ENCODE peak calls at places on chromosomes 2 and 18, in four cellular contexts. T is thoracic aorta, L is psoas muscle, E is AG20443. U is an unnamed sample.
A peak's percentile ranks its signal among the peaks of the same experiment; 100 is the strongest.

GRCh38 chr18:37489011-37489410 is 76.6 kb downstream of the CELF4 start:
- DNase-seq in E (no peak), L (no peak), T (no peak), U (no peak)

GRCh38 chr2:239917128-239917956 is 107.8 kb downstream of the NDUFA10 start:
- DNase-seq in L (no peak), T (no peak), E (no peak), U (no peak)

GRCh38 chr2:118474151-118474561 is 373.3 kb downstream of the EN1 start:
- DNase-seq in L (no peak), T (no peak), E (no peak), U (no peak)

GRCh38 chr18:32920796-32921787 is 148.3 kb upstream of the KLHL14 start:
- DNase-seq in T (no peak), L (no peak), E (peak; percentile 37), U (no peak)

GRCh38 chr2:38797276-38797675 is 19.3 kb downstream of the GEMIN6 start:
- DNase-seq in E (no peak), T (no peak), L (no peak), U (no peak)

GRCh38 chr2:196979976-196980375 is 53.5 kb upstream of the PGAP1 start:
- DNase-seq in L (no peak), T (no peak), E (no peak), U (no peak)

GRCh38 chr2:29229640-29230039 is 114.4 kb downstream of the CLIP4 start:
- DNase-seq in T (no peak), L (no peak), E (no peak), U (no peak)

GRCh38 chr18:54717673-54718435 is 110.4 kb upstream of the RAB27B start:
- DNase-seq in E (peak; percentile 27), T (no peak), L (no peak), U (no peak)

GRCh38 chr2:145253492-145253891 is 733.6 kb upstream of the ZEB2 start:
- DNase-seq in T (no peak), L (no peak), E (no peak), U (no peak)

GRCh38 chr18:61531182-61531581 is 198.0 kb downstream of the CDH20 start:
- DNase-seq in L (no peak), T (no peak), E (no peak), U (no peak)

GRCh38 chr2:16824472-16824871 is 158.8 kb upstream of the CYRIA start:
- DNase-seq in T (no peak), E (no peak), L (no peak), U (no peak)

GRCh38 chr2:112480540-112481049 is 1.4 kb upstream of the TTL start:
- DNase-seq in E (no peak), T (no peak), L (no peak), U (no peak)